ENCODE peak calls at places on chromosomes 1 and 21, in eight cellular contexts. J is astrocyte of the cerebellum, R is neural crest cell, T is mucosa of descending colon, U is colonic mucosa, O is nephron progenitor cell, Q is heart right ventricle, H is GM10248. I is an unnamed sample.

GRCh38 chr1:16324456-16324890 is 27.8 kb downstream of the FBXO42 start:
- DNase-seq in R (no peak), T (no peak), Q (peak; percentile 9), U (no peak), J (peak; percentile 85), O (no peak), H (no peak), I (peak; percentile 50)

GRCh38 chr21:27586326-27586725 is 619.4 kb upstream of the ADAMTS5 start:
- DNase-seq in R (no peak), U (no peak), T (no peak), O (no peak), Q (no peak), J (no peak), H (no peak), I (no peak)

GRCh38 chr1:173224280-173224886 is 17.3 kb upstream of the TNFSF4 start:
- DNase-seq in O (no peak), U (no peak), T (no peak), Q (no peak), R (no peak), H (no peak), J (no peak), I (no peak)

GRCh38 chr1:205515781-205516253 is 11.3 kb downstream of the CDK18 start:
- DNase-seq in R (no peak), T (no peak), J (no peak), H (no peak), U (no peak), O (no peak), Q (peak; percentile 60), I (no peak)

GRCh38 chr1:67429528-67430357 is 459 bp downstream of the SERBP1 start:
- DNase-seq in J (no peak), O (peak; percentile 36), R (peak; percentile 10), U (peak; percentile 32), Q (peak; percentile 16), H (no peak), T (no peak), I (no peak)

GRCh38 chr1:14055442-14056225 is 355.6 kb downstream of the PRDM2 start:
- DNase-seq in J (peak; percentile 48), Q (no peak), H (no peak), O (no peak), U (no peak), T (no peak), R (no peak), I (no peak)

GRCh38 chr1:216183007-216183406 is 240.2 kb downstream of the USH2A start:
- DNase-seq in H (no peak), R (no peak), Q (no peak), T (no peak), U (no peak), J (peak; percentile 5), O (no peak), I (no peak)

GRCh38 chr21:40013001-40013735 is 145.9 kb downstream of the PCP4 start:
- DNase-seq in H (no peak), J (no peak), T (no peak), U (no peak), Q (no peak), O (no peak), R (no peak), I (no peak)

GRCh38 chr1:162276493-162276892 is 100.2 kb downstream of the SPATA46 start:
- DNase-seq in T (no peak), H (peak; percentile 39), Q (no peak), R (no peak), J (peak; percentile 41), U (no peak), O (no peak), I (peak; percentile 10)

GRCh38 chr21:40793057-40793456 is 53.9 kb downstream of the DSCAM start:
- DNase-seq in O (no peak), H (no peak), T (no peak), U (no peak), Q (no peak), R (no peak), J (peak; percentile 53), I (no peak)

GRCh38 chr1:227125929-227126545 is 185.9 kb downstream of the COQ8A start:
- DNase-seq in T (no peak), H (no peak), J (no peak), O (no peak), Q (no peak), U (no peak), R (no peak), I (no peak)

GRCh38 chr1:70361727-70362413 is 7.3 kb upstream of the ANKRD13C start:
- DNase-seq in U (no peak), J (peak; percentile 44), Q (no peak), O (no peak), T (no peak), H (no peak), R (no peak), I (peak; percentile 12)

GRCh38 chr1:92831762-92832536 is at the start of gene RPL5:
- DNase-seq in Q (peak; percentile 97), R (peak; percentile 98), J (peak; percentile 93), T (peak; percentile 98), U (peak; percentile 98), O (peak; percentile 97), H (peak; percentile 98), I (peak; percentile 95)

GRCh38 chr1:64623750-64624445 is 121.0 kb upstream of the RAVER2 start:
- DNase-seq in O (no peak), T (no peak), R (no peak), U (no peak), Q (no peak), H (no peak), J (peak; percentile 80), I (no peak)

GRCh38 chr1:27658951-27659496 is 13.0 kb downstream of the IFI6 start:
- DNase-seq in Q (no peak), U (no peak), O (no peak), H (peak; percentile 45), J (peak; percentile 62), R (no peak), T (no peak), I (no peak)

GRCh38 chr1:179295356-179295755 is 1.8 kb downstream of the SOAT1 start:
- DNase-seq in H (peak; percentile 32), J (no peak), Q (no peak), R (no peak), T (no peak), O (no peak), U (no peak), I (no peak)

GRCh38 chr1:180571832-180572636 is 13.3 kb downstream of the OVAAL start:
- DNase-seq in H (no peak), R (no peak), J (no peak), O (no peak), U (no peak), T (no peak), Q (no peak), I (no peak)

GRCh38 chr1:238061967-238062613 is 171.4 kb upstream of the ZP4 start:
- DNase-seq in Q (no peak), U (no peak), H (no peak), J (peak; percentile 57), R (no peak), O (no peak), T (no peak), I (no peak)

GRCh38 chr21:39579734-39580332 is 32.9 kb upstream of the B3GALT5 start:
- DNase-seq in R (no peak), H (no peak), Q (no peak), U (no peak), T (no peak), O (no peak), J (no peak), I (no peak)

GRCh38 chr1:150148834-150149489 is 754 bp upstream of the PLEKHO1 start:
- DNase-seq in U (no peak), Q (no peak), H (no peak), R (no peak), O (no peak), J (no peak), T (no peak), I (no peak)

GRCh38 chr1:90135306-90135705 is 140.4 kb downstream of the ZNF326 start:
- DNase-seq in R (no peak), Q (no peak), U (no peak), T (no peak), J (no peak), H (no peak), O (no peak), I (no peak)

GRCh38 chr1:90127288-90127953 is 132.5 kb downstream of the ZNF326 start:
- DNase-seq in J (no peak), T (no peak), U (no peak), O (no peak), H (peak; percentile 13), R (no peak), Q (no peak), I (no peak)

GRCh38 chr1:90132306-90132705 is 137.4 kb downstream of the ZNF326 start:
- DNase-seq in T (no peak), R (no peak), J (no peak), U (no peak), Q (no peak), H (no peak), O (no peak), I (no peak)

DNA sequence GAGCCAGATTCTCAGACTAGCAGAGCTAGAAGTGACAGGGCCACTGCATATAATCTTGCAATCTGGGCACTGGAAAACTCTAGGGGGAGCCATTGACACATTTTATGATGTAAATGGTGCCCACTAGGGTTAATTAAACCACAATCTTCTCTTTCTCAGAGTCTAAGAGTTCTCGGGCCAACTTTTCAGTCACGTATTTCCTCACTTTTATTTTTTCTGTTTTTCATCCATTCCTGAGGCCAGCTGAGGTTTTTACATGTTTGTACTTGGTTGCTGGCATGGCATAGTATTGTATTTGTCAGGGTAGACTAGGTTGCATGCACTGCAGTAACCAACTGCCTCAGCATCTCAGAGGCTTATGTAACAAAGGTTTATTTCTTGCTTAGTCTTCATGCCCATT is 138.2 kb downstream of the ZNF326 start:
- DNase-seq in O (peak; percentile 25), T (no peak), H (no peak), Q (no peak), J (peak; percentile 24), U (peak; percentile 67), R (peak; percentile 29), I (no peak)
- TF ChIP-seq CTCF in O (peak; percentile 49), T (peak; percentile 17), H (peak; percentile 40), Q (peak; percentile 61), J (peak; percentile 48), U (peak; percentile 34), R (peak; percentile 67), I (peak; percentile 15)

GRCh38 chr1:42403880-42404400 is 23.3 kb downstream of the RIMKLA start:
- DNase-seq in J (no peak), T (no peak), O (no peak), U (no peak), H (no peak), R (no peak), Q (no peak), I (no peak)
- TF ChIP-seq CTCF in J (no peak), T (no peak), O (no peak), U (no peak), H (no peak), R (no peak), Q (no peak), I (peak; percentile 2)

GRCh38 chr1:41587791-41588190 is 103.3 kb upstream of the EDN2 start:
- DNase-seq in T (no peak), Q (no peak), R (no peak), J (no peak), O (no peak), U (no peak), H (no peak), I (no peak)
- TF ChIP-seq CTCF in T (no peak), Q (no peak), R (no peak), J (no peak), O (no peak), U (no peak), H (no peak), I (no peak)

DNA sequence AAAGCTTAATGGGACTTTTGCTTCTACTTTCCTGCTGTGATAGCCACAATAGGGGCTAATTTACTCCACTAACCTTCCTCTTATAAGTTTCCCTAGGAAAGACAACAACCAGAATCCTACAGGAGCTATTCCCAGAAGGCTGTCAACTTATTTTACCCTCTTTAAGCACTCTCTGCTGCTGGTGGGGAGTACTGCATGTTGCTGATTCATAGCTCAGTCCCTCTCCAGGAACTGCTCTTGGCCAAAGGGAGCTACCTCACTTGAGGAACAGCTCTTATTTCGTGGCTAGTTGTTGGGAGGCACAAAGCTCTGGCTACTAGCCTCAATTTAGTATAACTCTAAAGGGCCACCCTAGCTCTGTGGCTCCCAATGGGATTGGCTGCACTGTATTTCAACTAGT is 37.2 kb downstream of the ADSS2 start:
- DNase-seq in J (peak; percentile 16), H (no peak), T (no peak), O (no peak), R (no peak), U (no peak), Q (no peak), I (peak; percentile 42)
- TF ChIP-seq CTCF in J (peak; percentile 38), H (no peak), T (no peak), O (no peak), R (no peak), U (no peak), Q (no peak), I (peak; percentile 40)

I was measured in AG09319.